ENCODE peak calls at places on chromosomes 12 and 14, in ten cellular contexts. Z is left cardiac atrium; Q is GM19239; T is NCI-H2171 treated with DMSO at 0.1 percent for 48 hours; E is T-cell; L is mesendoderm; X is hypothalamus; G is cardiac fibroblast; U is ovary; O is effector memory CD8-positive, alpha-beta T cell. I is an unnamed sample.

GRCh38 chr12:109939504-109939903 is 39.4 kb downstream of the TCHP start:
- DNase-seq in Z (no peak), Q (no peak), T (no peak), E (no peak), L (no peak), X (no peak), G (no peak), U (peak), O (no peak), I (no peak)

GRCh38 chr12:47686645-47687240 is 19.1 kb downstream of the RPAP3 start:
- DNase-seq in Z (no peak), Q (no peak), T (peak), E (no peak), L (peak), X (no peak), G (peak), U (no peak), O (no peak), I (peak)

GRCh38 chr12:18747960-18748359 is 10.0 kb downstream of the CAPZA3 start:
- DNase-seq in Z (no peak), Q (no peak), T (no peak), E (no peak), L (peak), X (no peak), G (peak), U (no peak), O (no peak), I (no peak)

GRCh38 chr12:24921251-24922038 is 27.5 kb downstream of the BCAT1 start:
- DNase-seq in Z (no peak), Q (no peak), T (no peak), E (no peak), L (no peak), X (no peak), G (peak), U (no peak), O (no peak), I (no peak)

GRCh38 chr12:3313655-3314305 is 177.2 kb upstream of the PRMT8 start:
- DNase-seq in Z (no peak), Q (peak), T (peak), E (peak), L (peak), X (peak), G (peak), U (no peak), O (no peak), I (peak)

GRCh38 chr12:85866929-85867776 is 6.9 kb upstream of the NTS start:
- DNase-seq in Z (no peak), Q (peak), T (peak), E (no peak), L (peak), X (no peak), G (peak), U (no peak), O (no peak), I (peak)

GRCh38 chr14:67170706-67171105 is 18.5 kb upstream of the GARIN2 start:
- DNase-seq in Z (no peak), Q (no peak), T (no peak), E (no peak), L (no peak), X (no peak), G (no peak), U (no peak), O (no peak), I (no peak)

GRCh38 chr12:60035835-60036234 is 440.0 kb downstream of the SLC16A7 start:
- DNase-seq in Z (no peak), Q (no peak), T (no peak), E (no peak), L (no peak), X (no peak), G (peak), U (no peak), O (no peak), I (no peak)

GRCh38 chr12:124847113-124847512 is 16.6 kb downstream of the SCARB1 start:
- DNase-seq in Z (no peak), Q (no peak), T (no peak), E (no peak), L (no peak), X (no peak), G (no peak), U (no peak), O (no peak), I (peak)

GRCh38 chr14:63383776-63384367 is 65.1 kb upstream of the GPHB5 start:
- DNase-seq in Z (no peak), Q (peak), T (no peak), E (peak), L (no peak), X (no peak), G (no peak), U (no peak), O (peak), I (no peak)

GRCh38 chr12:10235761-10236631 is 23.3 kb downstream of the GABARAPL1 start:
- DNase-seq in Z (peak), Q (no peak), T (no peak), E (peak), L (peak), X (peak), G (peak), U (peak), O (peak), I (peak)

GRCh38 chr14:52012635-52013034 is 23.3 kb downstream of the RTRAF start:
- DNase-seq in Z (peak), Q (no peak), T (peak), E (no peak), L (no peak), X (no peak), G (peak), U (no peak), O (no peak), I (no peak)

GRCh38 chr14:68042002-68042401 is 222.4 kb downstream of the RAD51B start:
- DNase-seq in Z (no peak), Q (no peak), T (no peak), E (no peak), L (no peak), X (no peak), G (no peak), U (no peak), O (no peak), I (no peak)

GRCh38 chr14:63510538-63510937 is 32.6 kb downstream of the PPP2R5E start:
- DNase-seq in Z (no peak), Q (peak), T (no peak), E (peak), L (no peak), X (no peak), G (no peak), U (no peak), O (peak), I (no peak)

GRCh38 chr12:1517007-1517406 is 77.4 kb downstream of the FBXL14 start:
- DNase-seq in Z (no peak), Q (no peak), T (peak), E (no peak), L (peak), X (no peak), G (peak), U (no peak), O (no peak), I (no peak)

GRCh38 chr12:89709994-89710872 is 1.6 kb upstream of the ATP2B1 start:
- DNase-seq in Z (peak), Q (no peak), T (peak), E (peak), L (no peak), X (peak), G (peak), U (peak), O (peak), I (peak)

GRCh38 chr12:68240079-68240478 is 13.3 kb downstream of the IL22 start:
- DNase-seq in Z (no peak), Q (no peak), T (no peak), E (no peak), L (peak), X (no peak), G (peak), U (no peak), O (no peak), I (no peak)

GRCh38 chr12:59389968-59390576 is 205.8 kb upstream of the SLC16A7 start:
- DNase-seq in Z (no peak), Q (no peak), T (peak), E (no peak), L (no peak), X (no peak), G (no peak), U (no peak), O (no peak), I (no peak)

GRCh38 chr14:105466491-105467248 is 8.0 kb upstream of the CRIP2 start:
- DNase-seq in Z (peak), Q (no peak), T (no peak), E (no peak), L (no peak), X (no peak), G (no peak), U (no peak), O (no peak), I (no peak)

GRCh38 chr12:101619868-101620761 is 25.3 kb downstream of the MYBPC1 start:
- DNase-seq in Z (no peak), Q (no peak), T (peak), E (no peak), L (no peak), X (no peak), G (no peak), U (no peak), O (no peak), I (no peak)

I was measured in midbrain.